ENCODE peak calls at places on chromosomes 11 and 22, in four cellular contexts. S is nephron progenitor cell, C is H7, E is HAP-1. G is an unnamed sample.

GRCh38 chr11:12121011-12121410 is 10.6 kb downstream of the MICAL2 start:
- DNase-seq in S (no peak), C (no peak), E (no peak), G (no peak)

GRCh38 chr11:75078233-75078632 is 18.4 kb downstream of the OR2AT4 start:
- DNase-seq in S (no peak), C (no peak), E (no peak), G (no peak)

GRCh38 chr11:116175707-116176106 is 597.1 kb downstream of the BUD13 start:
- DNase-seq in S (no peak), C (no peak), E (no peak), G (no peak)

GRCh38 chr11:1967641-1968225 is 20.6 kb downstream of the MRPL23 start:
- DNase-seq in S (no peak), C (no peak), E (no peak), G (no peak)

GRCh38 chr11:32087602-32088001 is 3.3 kb upstream of the RCN1 start:
- DNase-seq in S (no peak), C (no peak), E (no peak), G (no peak)

GRCh38 chr22:43637267-43637666 is 174.8 kb downstream of the EFCAB6 start:
- DNase-seq in S (no peak), C (no peak), E (no peak), G (no peak)

GRCh38 chr11:37841016-37841415 is 1243.0 kb upstream of the RAG2 start:
- DNase-seq in S (no peak), C (no peak), E (no peak), G (no peak)

GRCh38 chr11:123473941-123474668 is 44.0 kb downstream of the GRAMD1B start:
- DNase-seq in S (no peak), C (no peak), E (no peak), G (no peak)

GRCh38 chr22:42614312-42615091 is at the start of gene POLDIP3:
- DNase-seq in S (peak), C (peak), E (peak), G (peak)

GRCh38 chr22:40324468-40325305 is 21.6 kb upstream of the ADSL start:
- DNase-seq in S (no peak), C (no peak), E (peak), G (no peak)

GRCh38 chr22:42754658-42755057 is 34.0 kb upstream of the A4GALT start:
- DNase-seq in S (no peak), C (no peak), E (no peak), G (no peak)

G was measured in iPS-NIHi11.